ENCODE peak calls at places on chromosome 12, in nine cellular contexts. X is body of pancreas, V is K562, R is small intestine, U is neural progenitor cell, S is adipocyte, M is lower lobe of right lung, C is mesendoderm, W is GM23248. E is an unnamed sample. For H3K4me1, the result is how much of the 10 kb centered on the place peaks cover.

GRCh38 chr12:59668678-59669077 is 72.8 kb downstream of the SLC16A7 start:
- DNase-seq in C (no peak), X (no peak), M (no peak), S (no peak), U (no peak), R (no peak), W (no peak), V (no peak), E (no peak)

GRCh38 chr12:111025301-111025700 is 104.9 kb upstream of the MYL2 start:
- DNase-seq in S (no peak), X (no peak), W (no peak), R (no peak), C (no peak), V (no peak), M (no peak), U (no peak), E (peak)

GRCh38 chr12:40946612-40947194 is 241.4 kb upstream of the PDZRN4 start:
- DNase-seq in C (peak), R (peak), X (no peak), V (peak), W (peak), S (peak), M (no peak), U (peak), E (no peak)

GRCh38 chr12:47995976-47996375 is 8.3 kb downstream of the COL2A1 start:
- DNase-seq in S (peak), C (no peak), W (no peak), X (peak), R (no peak), U (no peak), M (no peak), V (no peak), E (peak)

GRCh38 chr12:121519227-121519626 is 61.6 kb downstream of the KDM2B start:
- DNase-seq in R (no peak), C (no peak), M (no peak), W (no peak), S (no peak), V (no peak), X (no peak), U (no peak), E (no peak)

GRCh38 chr12:121711925-121712461 is 559 bp upstream of the TMEM120B start:
- DNase-seq in X (peak), R (peak), S (peak), C (peak), W (peak), V (no peak), M (peak), U (peak), E (peak)

GRCh38 chr12:93091851-93092558 is 162.9 kb upstream of the EEA1 start:
- DNase-seq in W (no peak), C (no peak), U (no peak), R (peak), X (no peak), S (no peak), M (no peak), V (no peak), E (no peak)

GRCh38 chr12:129190827-129191226 is 337.5 kb downstream of the GLT1D1 start:
- DNase-seq in V (no peak), X (no peak), R (no peak), C (peak), S (no peak), M (no peak), W (no peak), U (peak), E (no peak)

GRCh38 chr12:62793256-62794217 is 141.4 kb downstream of the PPM1H start:
- DNase-seq in S (peak), V (peak), R (peak), W (peak), U (peak), C (peak), X (peak), M (peak), E (peak)

GRCh38 chr12:112971248-112971647 is 7.1 kb upstream of the OAS2 start:
- DNase-seq in C (no peak), R (peak), W (no peak), U (no peak), X (no peak), S (no peak), V (no peak), M (no peak), E (no peak)

GRCh38 chr12:67671419-67671818 is 22.9 kb downstream of the DYRK2 start:
- DNase-seq in U (no peak), X (no peak), R (no peak), S (no peak), W (peak), V (no peak), C (peak), M (no peak), E (no peak)

GRCh38 chr12:4540633-4541032 is 1.9 kb downstream of the RAD51AP1 start:
- DNase-seq in R (no peak), X (no peak), S (no peak), M (no peak), V (no peak), C (no peak), U (no peak), W (no peak), E (no peak)
- H3K4me1 ChIP-seq in R (under half), X (under half), S (under half), M (under half), V (under half), C (under half), U (under half), W (under half), E (under half)

GRCh38 chr12:116264525-116265070 is 12.9 kb downstream of the MED13L start:
- DNase-seq in X (no peak), W (no peak), S (no peak), V (no peak), R (no peak), M (no peak), U (peak), C (peak), E (no peak)

GRCh38 chr12:116263431-116263830 is 14.1 kb downstream of the MED13L start:
- DNase-seq in S (no peak), X (no peak), C (no peak), R (no peak), U (no peak), M (no peak), V (no peak), W (no peak), E (no peak)

GRCh38 chr12:116262741-116263140 is 14.8 kb downstream of the MED13L start:
- DNase-seq in U (no peak), C (no peak), X (no peak), W (no peak), M (no peak), R (no peak), S (no peak), V (no peak), E (no peak)

GRCh38 chr12:116265361-116266128 is 11.9 kb downstream of the MED13L start:
- DNase-seq in V (no peak), R (no peak), X (no peak), S (no peak), C (no peak), M (no peak), W (peak), U (no peak), E (no peak)

DNA sequence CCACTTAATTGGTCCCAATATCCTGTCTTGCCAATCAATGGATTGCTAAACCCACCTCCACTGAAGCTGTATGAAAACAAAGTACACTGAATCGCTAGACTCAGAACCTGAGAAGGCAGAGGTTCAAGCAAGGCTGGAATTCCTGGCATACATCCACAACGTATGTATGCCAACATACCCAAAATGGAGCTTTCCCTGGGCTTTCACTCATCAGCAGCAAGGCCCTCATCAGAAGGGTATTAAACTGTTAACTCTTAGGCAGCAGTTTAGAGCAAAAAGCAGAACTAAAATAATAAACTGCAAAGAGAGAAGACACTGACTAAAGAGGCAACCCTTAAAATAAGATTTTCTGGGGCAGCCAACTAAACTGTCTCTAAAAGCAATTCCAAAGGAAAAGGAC is 13.6 kb downstream of the MED13L start:
- DNase-seq in S (peak), U (peak), C (peak), M (no peak), V (no peak), W (no peak), X (no peak), R (no peak), E (no peak)
- H3K4me1 ChIP-seq in S (half or more), U (half or more), C (under half), M (half or more), V (under half), W (half or more), X (half or more), R (under half), E (half or more)

DNA sequence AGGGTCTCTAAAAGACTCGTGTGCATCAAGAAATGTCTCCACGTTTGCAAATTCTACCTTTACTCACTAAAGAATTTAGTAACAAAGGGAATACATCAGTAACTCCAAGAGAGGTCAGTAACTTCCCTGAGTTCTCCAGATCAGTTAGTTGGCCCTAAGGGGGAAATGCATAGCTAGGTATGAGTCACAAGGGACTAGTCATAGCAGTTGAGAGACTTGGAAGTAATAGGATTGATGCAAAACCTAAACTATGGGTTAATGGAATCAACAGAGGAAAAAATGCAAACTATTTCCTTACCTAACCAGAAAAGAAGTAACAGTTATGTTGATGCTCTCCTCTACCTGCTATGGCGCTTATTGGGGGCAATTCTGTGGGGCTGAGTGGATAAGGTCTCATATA is 148.8 kb upstream of the GARIN6 start:
- DNase-seq in M (no peak), U (no peak), R (no peak), W (peak), C (peak), V (no peak), X (no peak), S (peak), E (no peak)
- H3K4me1 ChIP-seq in M (under half), U (under half), R (under half), W (under half), C (under half), V (under half), X (under half), S (under half), E (under half)

GRCh38 chr12:1814266-1814665 is 6.1 kb upstream of the LRTM2 start:
- DNase-seq in X (no peak), C (no peak), S (no peak), W (no peak), M (no peak), V (no peak), R (no peak), U (no peak), E (no peak)
- H3K4me1 ChIP-seq in X (under half), C (under half), S (under half), W (under half), M (under half), V (under half), R (under half), U (under half), E (under half)

GRCh38 chr12:57239587-57240068 is 10.1 kb downstream of the SHMT2 start:
- DNase-seq in V (no peak), X (no peak), U (no peak), C (peak), R (no peak), M (no peak), S (no peak), W (peak), E (no peak)
- H3K4me1 ChIP-seq in V (half or more), X (half or more), U (half or more), C (under half), R (under half), M (half or more), S (under half), W (under half), E (half or more)